ENCODE peak calls at places on chromosomes 6 and 20, in seven cellular contexts. K is GM23248, Q is neural progenitor cell, Y is HCT116, T is hepatocyte, I is MM.1S, A is SK-N-SH. E is an unnamed sample.

GRCh38 chr6:29827579-29828470 is at the start of gene HLA-G:
- DNase-seq in K (no peak), Q (peak; percentile 16), Y (no peak), T (no peak), I (no peak), A (no peak), E (no peak)

GRCh38 chr20:57429579-57430202 is 38.5 kb downstream of the RBM38 start:
- DNase-seq in K (peak; percentile 74), Q (no peak), Y (peak; percentile 23), T (no peak), I (no peak), A (no peak), E (peak; percentile 92)

GRCh38 chr20:59441860-59442810 is 141.7 kb downstream of the EDN3 start:
- DNase-seq in K (no peak), Q (no peak), Y (no peak), T (no peak), I (no peak), A (peak; percentile 44), E (no peak)

GRCh38 chr20:24747015-24747712 is 201.9 kb upstream of the CST7 start:
- DNase-seq in K (no peak), Q (peak; percentile 46), Y (no peak), T (no peak), I (no peak), A (no peak), E (no peak)

GRCh38 chr20:31835977-31836852 is 9.2 kb downstream of the FOXS1 start:
- DNase-seq in K (peak; percentile 97), Q (no peak), Y (peak; percentile 51), T (peak; percentile 84), I (peak; percentile 86), A (peak; percentile 57), E (peak; percentile 94)

GRCh38 chr6:134074151-134074712 is 21.8 kb upstream of the SLC2A12 start:
- DNase-seq in K (no peak), Q (peak; percentile 95), Y (no peak), T (no peak), I (no peak), A (no peak), E (no peak)

GRCh38 chr6:133396630-133397335 is 155.6 kb downstream of the EYA4 start:
- DNase-seq in K (peak; percentile 3), Q (no peak), Y (no peak), T (no peak), I (no peak), A (no peak), E (no peak)

GRCh38 chr20:46073024-46073423 is 16.7 kb downstream of the NCOA5 start:
- DNase-seq in K (no peak), Q (no peak), Y (no peak), T (no peak), I (no peak), A (no peak), E (no peak)

GRCh38 chr20:33301192-33301930 is 18.3 kb downstream of the BPIFB1 start:
- DNase-seq in K (peak; percentile 78), Q (no peak), Y (no peak), T (no peak), I (no peak), A (no peak), E (no peak)

GRCh38 chr6:149895702-149896310 is 2.1 kb downstream of the RAET1E start:
- DNase-seq in K (peak; percentile 82), Q (no peak), Y (peak; percentile 84), T (no peak), I (no peak), A (peak; percentile 44), E (peak; percentile 90)

GRCh38 chr6:32083812-32084768 is 25.0 kb downstream of the TNXB start:
- DNase-seq in K (no peak), Q (no peak), Y (no peak), T (no peak), I (no peak), A (no peak), E (no peak)

GRCh38 chr6:32085759-32086458 is 23.2 kb downstream of the TNXB start:
- DNase-seq in K (no peak), Q (no peak), Y (no peak), T (no peak), I (no peak), A (peak; percentile 63), E (no peak)

GRCh38 chr6:32082951-32083350 is 26.2 kb downstream of the TNXB start:
- DNase-seq in K (peak; percentile 99), Q (no peak), Y (no peak), T (no peak), I (no peak), A (no peak), E (peak; percentile 96)

GRCh38 chr6:32086661-32087573 is 22.2 kb downstream of the TNXB start:
- DNase-seq in K (peak; percentile 91), Q (no peak), Y (no peak), T (no peak), I (no peak), A (no peak), E (peak; percentile 79)

GRCh38 chr6:32084780-32085179 is 24.4 kb downstream of the TNXB start:
- DNase-seq in K (peak; percentile 21), Q (no peak), Y (no peak), T (no peak), I (no peak), A (no peak), E (no peak)
- H3K27me3 ChIP-seq in K (peaks cover 8% of the 10 kb centered on the region), Q (peaks cover 14% of the 10 kb centered on the region), Y (no peaks in the 10 kb centered on the region), T (no peaks in the 10 kb centered on the region), I (peaks cover 93% of the 10 kb centered on the region), A (peaks cover 32% of the 10 kb centered on the region), E (no peaks in the 10 kb centered on the region)

GRCh38 chr6:22471746-22472145 is 97.6 kb upstream of the HDGFL1 start:
- DNase-seq in K (no peak), Q (no peak), Y (no peak), T (no peak), I (no peak), A (peak; percentile 7), E (no peak)
- H3K9me3 ChIP-seq in K (no peaks in the 10 kb centered on the region), Q (no peaks in the 10 kb centered on the region), Y (no peaks in the 10 kb centered on the region), T (no peaks in the 10 kb centered on the region), I (no peaks in the 10 kb centered on the region), A (no peaks in the 10 kb centered on the region), E (no peaks in the 10 kb centered on the region)

GRCh38 chr6:167295495-167296292 is 4.6 kb downstream of the UNC93A start:
- DNase-seq in K (no peak), Q (no peak), Y (no peak), T (no peak), I (no peak), A (no peak), E (no peak)

GRCh38 chr6:167296902-167297301 is 5.8 kb downstream of the UNC93A start:
- DNase-seq in K (no peak), Q (no peak), Y (no peak), T (no peak), I (peak; percentile 12), A (no peak), E (no peak)

GRCh38 chr6:167294651-167295494 is 3.8 kb downstream of the UNC93A start:
- DNase-seq in K (no peak), Q (no peak), Y (no peak), T (no peak), I (no peak), A (no peak), E (no peak)

GRCh38 chr6:167298166-167298565 is 7.1 kb downstream of the UNC93A start:
- DNase-seq in K (no peak), Q (no peak), Y (no peak), T (no peak), I (no peak), A (no peak), E (no peak)

DNA sequence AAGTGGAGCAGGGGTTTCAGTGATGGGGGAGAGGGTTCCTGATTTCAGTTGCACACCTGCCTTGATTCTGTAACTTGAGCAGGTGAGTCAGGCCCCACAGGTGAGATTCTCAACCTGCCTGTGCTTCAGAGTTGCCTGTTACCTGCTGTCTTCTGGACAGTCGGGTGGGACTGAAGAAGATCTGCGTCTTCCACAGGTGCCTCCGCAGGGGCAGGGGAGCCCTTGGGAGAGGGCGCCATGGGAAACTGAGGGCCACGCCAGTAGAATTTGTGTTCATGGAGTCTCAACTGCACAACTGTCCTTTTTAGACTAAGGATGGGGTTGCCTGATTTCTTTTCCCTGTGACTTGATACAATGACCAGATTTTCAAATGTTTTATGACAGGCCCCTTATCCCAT is 5.2 kb downstream of the UNC93A start:
- DNase-seq in K (no peak), Q (no peak), Y (no peak), T (no peak), I (no peak), A (no peak), E (no peak)
- TF ChIP-seq EZH2phosphoT487 in K (no peak), Q (no peak), Y (no peak), T (no peak), I (no peak), A (no peak), E (no peak)

DNA sequence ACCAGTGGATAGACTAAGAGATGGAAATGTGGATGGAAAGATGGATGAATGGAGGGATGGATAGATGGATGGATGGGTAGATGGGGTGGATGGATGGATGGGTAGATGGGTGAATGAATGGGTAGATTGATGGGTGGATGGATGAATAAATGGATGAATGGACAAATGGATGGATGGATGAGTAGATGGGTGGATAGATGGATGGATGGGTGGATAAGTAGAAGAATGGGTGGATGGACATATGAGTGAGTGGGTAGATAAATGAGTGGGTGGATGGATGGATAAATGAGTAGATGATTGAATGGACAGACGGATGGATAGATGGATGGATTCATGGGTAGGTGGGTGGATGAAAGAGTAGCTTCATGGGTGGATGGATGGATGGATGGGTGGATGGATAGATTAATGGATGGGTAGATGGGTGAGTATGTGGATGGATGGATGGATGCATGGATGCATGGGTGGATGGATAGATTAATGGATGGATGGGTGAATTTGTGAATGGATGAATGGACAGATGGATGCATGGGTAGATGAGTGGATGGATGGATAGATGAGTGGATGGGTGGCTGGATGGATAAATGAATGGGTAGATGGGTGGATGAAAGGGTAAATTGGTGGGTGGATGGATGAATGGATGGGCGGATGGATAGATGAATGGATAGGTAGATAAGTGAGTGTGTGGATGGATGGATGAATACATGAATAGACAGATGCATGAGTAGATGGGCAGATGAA is 29.5 kb upstream of the KCNB1 start:
- DNase-seq in K (no peak), Q (no peak), Y (no peak), T (no peak), I (no peak), A (no peak), E (no peak)
- H3K27me3 ChIP-seq in K (no peaks in the 10 kb centered on the region), Q (no peaks in the 10 kb centered on the region), Y (peaks cover 28% of the 10 kb centered on the region), T (no peaks in the 10 kb centered on the region), I (peaks cover 66% of the 10 kb centered on the region), A (no peaks in the 10 kb centered on the region), E (peaks cover 82% of the 10 kb centered on the region)

GRCh38 chr6:137651591-137652335 is 157.6 kb upstream of the OLIG3 start:
- DNase-seq in K (no peak), Q (no peak), Y (no peak), T (peak; percentile 50), I (no peak), A (no peak), E (no peak)
- H3K9me3 ChIP-seq in K (no peaks in the 10 kb centered on the region), Q (peaks cover 9% of the 10 kb centered on the region), Y (no peaks in the 10 kb centered on the region), T (peaks cover 18% of the 10 kb centered on the region), I (no peaks in the 10 kb centered on the region), A (no peaks in the 10 kb centered on the region), E (peaks cover 11% of the 10 kb centered on the region)

GRCh38 chr6:28634758-28635546 is 109.3 kb downstream of the GPX5 start:
- DNase-seq in K (peak; percentile 36), Q (peak; percentile 79), Y (no peak), T (peak; percentile 53), I (no peak), A (peak; percentile 80), E (peak; percentile 48)
- TF ChIP-seq EZH2phosphoT487 in K (no peak), Q (peak; percentile 5), Y (no peak), T (no peak), I (no peak), A (no peak), E (no peak)